ENCODE peak calls at places on chromosome 5, in ten cellular contexts. I is AG09309; G is activated T-helper 1 cell treated with Interleukin-2 at 50 U/mL for 16 hours; V is caudate nucleus; R is tibial artery; O is NCI-H2171 treated with DMSO at 0.1 percent for 48 hours; U is left ventricle myocardium superior; E is heart right ventricle; Q is activated naive CD4-positive, alpha-beta T cell treated with anti-CD3 and anti-CD28 coated beads, Interleukin-2, amount 50 U/mL, for 16 hours; S is RPMI7951. M is an unnamed sample.
A peak's percentile ranks its signal among the peaks of the same experiment; 100 is the strongest.

GRCh38 chr5:131563434-131564228 is 71.4 kb downstream of the RAPGEF6 start:
- DNase-seq in I (no peak), G (no peak), V (no peak), R (no peak), O (no peak), U (no peak), E (no peak), Q (no peak), S (no peak), M (no peak)

GRCh38 chr5:68180286-68181038 is 35.1 kb upstream of the PIK3R1 start:
- DNase-seq in I (no peak), G (no peak), V (no peak), R (no peak), O (no peak), U (no peak), E (no peak), Q (no peak), S (no peak), M (no peak)

GRCh38 chr5:56908942-56909293 is 478 bp upstream of the SETD9 start:
- DNase-seq in I (no peak), G (no peak), V (peak; percentile 52), R (peak; percentile 76), O (no peak), U (peak; percentile 86), E (peak; percentile 78), Q (no peak), S (no peak), M (no peak)

GRCh38 chr5:137231535-137231934 is 267.6 kb downstream of the SPOCK1 start:
- DNase-seq in I (no peak), G (no peak), V (no peak), R (no peak), O (no peak), U (no peak), E (no peak), Q (no peak), S (peak; percentile 47), M (no peak)

GRCh38 chr5:151820903-151821302 is 49.1 kb downstream of the G3BP1 start:
- DNase-seq in I (no peak), G (no peak), V (no peak), R (no peak), O (no peak), U (no peak), E (no peak), Q (no peak), S (no peak), M (no peak)

GRCh38 chr5:57836921-57837320 is 354.3 kb upstream of the ACTBL2 start:
- DNase-seq in I (no peak), G (no peak), V (no peak), R (no peak), O (no peak), U (no peak), E (no peak), Q (no peak), S (peak; percentile 40), M (no peak)

GRCh38 chr5:139105621-139106071 is 92.5 kb downstream of the SIL1 start:
- DNase-seq in I (no peak), G (no peak), V (no peak), R (no peak), O (peak; percentile 95), U (no peak), E (no peak), Q (no peak), S (no peak), M (no peak)

GRCh38 chr5:10757043-10757442 is 4.0 kb downstream of the DAP start:
- DNase-seq in I (no peak), G (no peak), V (no peak), R (no peak), O (no peak), U (no peak), E (no peak), Q (no peak), S (no peak), M (no peak)

GRCh38 chr5:81757404-81757803 is 6.5 kb upstream of the SSBP2 start:
- DNase-seq in I (no peak), G (no peak), V (no peak), R (no peak), O (no peak), U (no peak), E (no peak), Q (no peak), S (no peak), M (no peak)

GRCh38 chr5:131548190-131548589 is 86.8 kb downstream of the RAPGEF6 start:
- DNase-seq in I (no peak), G (no peak), V (no peak), R (no peak), O (no peak), U (no peak), E (no peak), Q (no peak), S (no peak), M (no peak)

GRCh38 chr5:1312993-1313833 is 18.3 kb upstream of the TERT start:
- DNase-seq in I (no peak), G (no peak), V (no peak), R (no peak), O (no peak), U (no peak), E (no peak), Q (no peak), S (peak; percentile 67), M (peak; percentile 80)

GRCh38 chr5:32357678-32358077 is 44.9 kb upstream of the MTMR12 start:
- DNase-seq in I (no peak), G (no peak), V (no peak), R (no peak), O (no peak), U (no peak), E (no peak), Q (no peak), S (no peak), M (no peak)

GRCh38 chr5:157870837-157871834 is 12.2 kb upstream of the CLINT1 start:
- DNase-seq in I (peak; percentile 74), G (no peak), V (no peak), R (no peak), O (no peak), U (no peak), E (no peak), Q (no peak), S (peak; percentile 52), M (no peak)

GRCh38 chr5:170151105-170151831 is 45.6 kb downstream of the FOXI1 start:
- DNase-seq in I (peak; percentile 61), G (no peak), V (no peak), R (no peak), O (no peak), U (peak; percentile 72), E (peak; percentile 55), Q (no peak), S (peak; percentile 82), M (no peak)

GRCh38 chr5:148828461-148829247 is 2.2 kb downstream of the ADRB2 start:
- DNase-seq in I (no peak), G (no peak), V (no peak), R (no peak), O (no peak), U (no peak), E (no peak), Q (no peak), S (no peak), M (no peak)

GRCh38 chr5:149776376-149777305 is 46.5 kb downstream of the PPARGC1B start:
- DNase-seq in I (no peak), G (no peak), V (no peak), R (no peak), O (no peak), U (no peak), E (no peak), Q (no peak), S (no peak), M (no peak)

GRCh38 chr5:10621837-10622236 is 58.0 kb downstream of the ANKRD33B start:
- DNase-seq in I (no peak), G (no peak), V (no peak), R (no peak), O (no peak), U (no peak), E (no peak), Q (no peak), S (no peak), M (no peak)

GRCh38 chr5:150434502-150434901 is 15.0 kb downstream of the RPS14 start:
- DNase-seq in I (no peak), G (no peak), V (no peak), R (no peak), O (peak; percentile 25), U (no peak), E (no peak), Q (no peak), S (peak; percentile 86), M (no peak)

GRCh38 chr5:24059716-24060115 is 552.3 kb downstream of the PRDM9 start:
- DNase-seq in I (no peak), G (no peak), V (no peak), R (no peak), O (no peak), U (no peak), E (no peak), Q (no peak), S (no peak), M (no peak)

GRCh38 chr5:12392246-12392645 is 488.0 kb upstream of the CTNND2 start:
- DNase-seq in I (no peak), G (no peak), V (no peak), R (no peak), O (no peak), U (no peak), E (no peak), Q (no peak), S (no peak), M (no peak)

GRCh38 chr5:76368941-76369340 is 34.1 kb upstream of the IQGAP2 start:
- DNase-seq in I (no peak), G (no peak), V (no peak), R (no peak), O (no peak), U (no peak), E (no peak), Q (no peak), S (no peak), M (no peak)

GRCh38 chr5:174078416-174078815 is 32.9 kb downstream of the NSG2 start:
- DNase-seq in I (no peak), G (no peak), V (no peak), R (no peak), O (no peak), U (no peak), E (no peak), Q (no peak), S (no peak), M (no peak)

GRCh38 chr5:172168311-172168710 is 19.7 kb downstream of the STK10 start:
- DNase-seq in I (no peak), G (no peak), V (no peak), R (no peak), O (no peak), U (no peak), E (no peak), Q (no peak), S (peak; percentile 70), M (no peak)

GRCh38 chr5:141567513-141568117 is 51.2 kb downstream of the DIAPH1 start:
- DNase-seq in I (no peak), G (no peak), V (no peak), R (no peak), O (no peak), U (no peak), E (no peak), Q (no peak), S (no peak), M (no peak)

GRCh38 chr5:77239126-77239741 is 28.8 kb downstream of the PDE8B start:
- DNase-seq in I (no peak), G (no peak), V (no peak), R (no peak), O (no peak), U (no peak), E (no peak), Q (no peak), S (peak; percentile 13), M (no peak)

GRCh38 chr5:39102684-39103155 is 28.5 kb upstream of the RICTOR start:
- DNase-seq in I (no peak), G (no peak), V (no peak), R (no peak), O (no peak), U (no peak), E (no peak), Q (no peak), S (peak; percentile 47), M (no peak)

GRCh38 chr5:178213748-178214151 is 9.4 kb downstream of the HNRNPAB start:
- DNase-seq in I (no peak), G (no peak), V (no peak), R (no peak), O (no peak), U (no peak), E (no peak), Q (no peak), S (no peak), M (no peak)

GRCh38 chr5:43514471-43514815 is 505 bp downstream of the C5orf34 start:
- DNase-seq in I (peak; percentile 27), G (no peak), V (no peak), R (no peak), O (no peak), U (no peak), E (no peak), Q (peak; percentile 51), S (peak; percentile 49), M (no peak)